ENCODE peak calls at places on chromosomes 4 and X, in seven cellular contexts. One of them, this sample, is unnamed. For H3K36me3, the result is how much of the 10 kb centered on the place peaks cover.

GRCh38 chr4:7103599-7104365 is 35.9 kb upstream of the GRPEL1 start:
- DNase-seq in OCI-LY7: no peak
- DNase-seq in MM.1S: no peak
- DNase-seq in transverse colon: peak
- DNase-seq in heart right ventricle: peak
- DNase-seq in heart left ventricle: peak
- DNase-seq in spleen: peak
- DNase-seq in this sample: no peak

GRCh38 chrX:125713633-125714032 is 394.0 kb downstream of the TEX13C start:
- DNase-seq in OCI-LY7: no peak
- DNase-seq in MM.1S: no peak
- DNase-seq in transverse colon: no peak
- DNase-seq in heart right ventricle: no peak
- DNase-seq in heart left ventricle: no peak
- DNase-seq in spleen: peak
- DNase-seq in this sample: no peak

GRCh38 chr4:16581117-16581516 is 317.3 kb downstream of the LDB2 start:
- DNase-seq in OCI-LY7: no peak
- DNase-seq in MM.1S: no peak
- DNase-seq in transverse colon: no peak
- DNase-seq in heart right ventricle: no peak
- DNase-seq in heart left ventricle: no peak
- DNase-seq in spleen: no peak
- DNase-seq in this sample: no peak

GRCh38 chrX:10629905-10630304 is 9.5 kb upstream of the MID1 start:
- DNase-seq in OCI-LY7: no peak
- DNase-seq in MM.1S: no peak
- DNase-seq in transverse colon: no peak
- DNase-seq in heart right ventricle: no peak
- DNase-seq in heart left ventricle: no peak
- DNase-seq in spleen: no peak
- DNase-seq in this sample: no peak

GRCh38 chr4:32102941-32103340 is 1382.8 kb downstream of the PCDH7 start:
- DNase-seq in OCI-LY7: no peak
- DNase-seq in MM.1S: no peak
- DNase-seq in transverse colon: no peak
- DNase-seq in heart right ventricle: no peak
- DNase-seq in heart left ventricle: no peak
- DNase-seq in spleen: no peak
- DNase-seq in this sample: no peak

GRCh38 chrX:132505116-132505515 is 16.3 kb upstream of the MBNL3 start:
- DNase-seq in OCI-LY7: no peak
- DNase-seq in MM.1S: no peak
- DNase-seq in transverse colon: peak
- DNase-seq in heart right ventricle: no peak
- DNase-seq in heart left ventricle: no peak
- DNase-seq in spleen: no peak
- DNase-seq in this sample: no peak

GRCh38 chr4:122053186-122053585 is 98.9 kb upstream of the BLTP1 start:
- DNase-seq in OCI-LY7: no peak
- DNase-seq in MM.1S: no peak
- DNase-seq in transverse colon: no peak
- DNase-seq in heart right ventricle: no peak
- DNase-seq in heart left ventricle: no peak
- DNase-seq in spleen: no peak
- DNase-seq in this sample: no peak

GRCh38 chr4:82352118-82352824 is 21.5 kb downstream of the HNRNPD start:
- DNase-seq in OCI-LY7: no peak
- DNase-seq in MM.1S: no peak
- DNase-seq in transverse colon: no peak
- DNase-seq in heart right ventricle: no peak
- DNase-seq in heart left ventricle: no peak
- DNase-seq in spleen: no peak
- DNase-seq in this sample: no peak

GRCh38 chrX:154486396-154487207 is at the start of gene UBL4A:
- DNase-seq in OCI-LY7: peak
- DNase-seq in MM.1S: peak
- DNase-seq in transverse colon: peak
- DNase-seq in heart right ventricle: peak
- DNase-seq in heart left ventricle: peak
- DNase-seq in spleen: peak
- DNase-seq in this sample: no peak

GRCh38 chr4:4394644-4395043 is 7.7 kb downstream of the NSG1 start:
- DNase-seq in OCI-LY7: no peak
- DNase-seq in MM.1S: no peak
- DNase-seq in transverse colon: no peak
- DNase-seq in heart right ventricle: no peak
- DNase-seq in heart left ventricle: no peak
- DNase-seq in spleen: no peak
- DNase-seq in this sample: no peak

GRCh38 chrX:19849433-19850190 is 37.8 kb downstream of the SH3KBP1 start:
- DNase-seq in OCI-LY7: peak
- DNase-seq in MM.1S: no peak
- DNase-seq in transverse colon: no peak
- DNase-seq in heart right ventricle: no peak
- DNase-seq in heart left ventricle: no peak
- DNase-seq in spleen: no peak
- DNase-seq in this sample: no peak

GRCh38 chr4:166335256-166335938 is 462.4 kb downstream of the TLL1 start:
- DNase-seq in OCI-LY7: no peak
- DNase-seq in MM.1S: peak
- DNase-seq in transverse colon: no peak
- DNase-seq in heart right ventricle: no peak
- DNase-seq in heart left ventricle: no peak
- DNase-seq in spleen: no peak
- DNase-seq in this sample: no peak

GRCh38 chrX:121238093-121238492 is 190.7 kb downstream of the GLUD2 start:
- DNase-seq in OCI-LY7: no peak
- DNase-seq in MM.1S: no peak
- DNase-seq in transverse colon: no peak
- DNase-seq in heart right ventricle: no peak
- DNase-seq in heart left ventricle: no peak
- DNase-seq in spleen: no peak
- DNase-seq in this sample: no peak

GRCh38 chr4:53902786-53903185 is 161.6 kb downstream of the CHIC2 start:
- DNase-seq in OCI-LY7: no peak
- DNase-seq in MM.1S: no peak
- DNase-seq in transverse colon: no peak
- DNase-seq in heart right ventricle: no peak
- DNase-seq in heart left ventricle: no peak
- DNase-seq in spleen: no peak
- DNase-seq in this sample: no peak

GRCh38 chrX:37809970-37810369 is 30.1 kb downstream of the CYBB start:
- DNase-seq in OCI-LY7: no peak
- DNase-seq in MM.1S: no peak
- DNase-seq in transverse colon: no peak
- DNase-seq in heart right ventricle: no peak
- DNase-seq in heart left ventricle: no peak
- DNase-seq in spleen: no peak
- DNase-seq in this sample: no peak

GRCh38 chr4:87132035-87132434 is 88.4 kb downstream of the KLHL8 start:
- DNase-seq in OCI-LY7: peak
- DNase-seq in MM.1S: no peak
- DNase-seq in transverse colon: no peak
- DNase-seq in heart right ventricle: no peak
- DNase-seq in heart left ventricle: no peak
- DNase-seq in spleen: no peak
- DNase-seq in this sample: no peak

GRCh38 chr4:87128006-87128705 is 92.3 kb downstream of the KLHL8 start:
- DNase-seq in OCI-LY7: no peak
- DNase-seq in MM.1S: no peak
- DNase-seq in transverse colon: no peak
- DNase-seq in heart right ventricle: no peak
- DNase-seq in heart left ventricle: no peak
- DNase-seq in spleen: no peak
- DNase-seq in this sample: no peak

GRCh38 chr4:87130482-87130881 is 89.9 kb downstream of the KLHL8 start:
- DNase-seq in OCI-LY7: no peak
- DNase-seq in MM.1S: no peak
- DNase-seq in transverse colon: no peak
- DNase-seq in heart right ventricle: no peak
- DNase-seq in heart left ventricle: no peak
- DNase-seq in spleen: no peak
- DNase-seq in this sample: no peak

GRCh38 chr4:87130985-87131753 is 89.2 kb downstream of the KLHL8 start:
- DNase-seq in OCI-LY7: no peak
- DNase-seq in MM.1S: no peak
- DNase-seq in transverse colon: no peak
- DNase-seq in heart right ventricle: no peak
- DNase-seq in heart left ventricle: no peak
- DNase-seq in spleen: no peak
- DNase-seq in this sample: no peak

DNA sequence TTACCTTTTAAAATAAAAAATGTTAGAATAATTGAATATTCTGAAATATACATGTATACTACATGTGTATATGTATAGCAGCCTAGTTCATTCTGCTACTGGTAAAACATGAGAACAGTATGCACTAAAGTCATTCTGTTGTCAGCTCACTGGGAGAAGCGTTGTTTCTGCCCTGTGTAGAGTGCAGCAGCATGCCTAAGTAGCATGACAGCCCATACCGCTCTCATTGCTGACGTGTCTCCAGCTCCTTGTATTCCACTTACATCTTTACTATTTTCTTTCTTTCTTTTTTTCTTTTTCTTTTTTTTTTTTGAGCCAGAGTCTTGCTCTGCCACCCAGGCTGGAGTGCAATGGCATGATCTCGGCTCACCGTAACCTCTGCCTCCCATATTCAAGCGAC is 90.7 kb downstream of the KLHL8 start:
- DNase-seq in OCI-LY7: no peak
- DNase-seq in MM.1S: no peak
- DNase-seq in transverse colon: no peak
- DNase-seq in heart right ventricle: no peak
- DNase-seq in heart left ventricle: no peak
- DNase-seq in spleen: no peak
- DNase-seq in this sample: no peak
- H3K36me3 ChIP-seq in OCI-LY7: half or more
- H3K36me3 ChIP-seq in MM.1S: under half
- H3K36me3 ChIP-seq in transverse colon: under half
- H3K36me3 ChIP-seq in heart right ventricle: under half
- H3K36me3 ChIP-seq in heart left ventricle: under half
- H3K36me3 ChIP-seq in spleen: half or more
- H3K36me3 ChIP-seq in this sample: half or more

DNA sequence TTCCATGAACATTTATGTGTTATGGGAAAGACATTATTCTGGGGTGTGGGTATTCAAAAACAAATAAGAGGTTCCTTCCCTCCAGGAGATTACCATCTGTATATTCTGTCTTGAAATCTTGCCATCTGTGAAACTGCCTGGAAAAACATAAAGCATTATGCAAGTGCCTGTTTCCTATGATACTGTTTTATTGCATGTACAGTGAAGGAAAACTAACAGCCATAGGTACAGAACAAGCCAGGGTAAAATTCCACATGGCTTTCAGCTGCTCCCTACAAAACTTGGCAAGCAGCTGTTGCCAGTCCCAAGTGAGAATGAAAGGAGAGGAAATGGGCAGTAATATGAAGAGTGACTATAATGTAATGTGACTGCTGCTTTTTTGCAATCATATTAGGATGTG is 136.0 kb downstream of the GUCY2F start:
- DNase-seq in OCI-LY7: no peak
- DNase-seq in MM.1S: no peak
- DNase-seq in transverse colon: no peak
- DNase-seq in heart right ventricle: no peak
- DNase-seq in heart left ventricle: no peak
- DNase-seq in spleen: no peak
- DNase-seq in this sample: no peak
- TF ChIP-seq CTCF in OCI-LY7: no peak
- TF ChIP-seq CTCF in MM.1S: no peak
- TF ChIP-seq CTCF in transverse colon: no peak
- TF ChIP-seq CTCF in heart right ventricle: no peak
- TF ChIP-seq CTCF in heart left ventricle: no peak
- TF ChIP-seq CTCF in spleen: no peak
- TF ChIP-seq CTCF in this sample: no peak

DNA sequence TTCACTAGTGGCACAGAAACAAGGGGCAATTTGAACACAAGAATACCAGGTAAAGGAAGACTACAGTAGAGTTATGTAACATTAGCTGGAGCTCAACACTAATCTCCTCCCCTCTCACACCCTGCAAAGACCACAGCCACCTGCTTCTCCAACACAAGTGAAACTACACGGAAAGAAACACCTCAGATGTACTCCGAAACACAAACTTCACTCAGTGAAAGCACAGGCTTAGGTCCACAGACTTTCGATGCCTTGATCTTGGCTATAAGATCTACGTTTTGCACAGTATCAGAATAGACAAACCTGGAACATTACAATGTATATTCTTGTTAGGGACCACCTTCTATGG is 7.6 kb downstream of the ACSL1 start:
- DNase-seq in OCI-LY7: peak
- DNase-seq in MM.1S: peak
- DNase-seq in transverse colon: no peak
- DNase-seq in heart right ventricle: no peak
- DNase-seq in heart left ventricle: no peak
- DNase-seq in spleen: no peak
- DNase-seq in this sample: no peak
- H3K36me3 ChIP-seq in OCI-LY7: under half
- H3K36me3 ChIP-seq in MM.1S: under half
- H3K36me3 ChIP-seq in transverse colon: under half
- H3K36me3 ChIP-seq in heart right ventricle: under half
- H3K36me3 ChIP-seq in heart left ventricle: under half
- H3K36me3 ChIP-seq in spleen: under half
- H3K36me3 ChIP-seq in this sample: under half

GRCh38 chr4:96713271-96713670 is 873.4 kb downstream of the PDHA2 start:
- DNase-seq in OCI-LY7: no peak
- DNase-seq in MM.1S: no peak
- DNase-seq in transverse colon: no peak
- DNase-seq in heart right ventricle: no peak
- DNase-seq in heart left ventricle: no peak
- DNase-seq in spleen: no peak
- DNase-seq in this sample: no peak
- TF ChIP-seq CTCF in OCI-LY7: no peak
- TF ChIP-seq CTCF in MM.1S: no peak
- TF ChIP-seq CTCF in transverse colon: no peak
- TF ChIP-seq CTCF in heart right ventricle: no peak
- TF ChIP-seq CTCF in heart left ventricle: no peak
- TF ChIP-seq CTCF in spleen: no peak
- TF ChIP-seq CTCF in this sample: no peak

GRCh38 chr4:17597517-17597916 is 16.9 kb upstream of the MED28 start:
- DNase-seq in OCI-LY7: no peak
- DNase-seq in MM.1S: no peak
- DNase-seq in transverse colon: no peak
- DNase-seq in heart right ventricle: no peak
- DNase-seq in heart left ventricle: no peak
- DNase-seq in spleen: no peak
- DNase-seq in this sample: no peak
- H3K36me3 ChIP-seq in OCI-LY7: half or more
- H3K36me3 ChIP-seq in MM.1S: under half
- H3K36me3 ChIP-seq in transverse colon: under half
- H3K36me3 ChIP-seq in heart right ventricle: under half
- H3K36me3 ChIP-seq in heart left ventricle: under half
- H3K36me3 ChIP-seq in spleen: half or more
- H3K36me3 ChIP-seq in this sample: under half

DNA sequence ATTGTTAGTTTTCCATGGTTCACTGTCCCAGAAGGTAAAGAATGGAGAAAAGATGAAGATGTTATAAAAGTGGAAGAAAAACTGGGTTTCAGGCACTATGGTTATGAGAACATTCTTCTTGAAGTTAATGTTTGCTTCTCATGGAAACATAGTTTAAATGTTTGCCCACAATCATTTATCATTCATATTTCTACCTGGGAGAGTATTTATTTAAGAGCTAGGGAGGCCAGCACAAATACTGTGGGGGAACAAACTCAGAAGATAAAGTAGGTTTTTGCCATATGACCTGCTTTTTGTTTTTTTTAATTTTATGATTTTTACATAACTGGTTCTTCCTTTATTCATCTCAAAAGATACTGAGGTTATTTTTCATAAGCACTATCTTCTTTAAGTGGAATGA is 96.8 kb downstream of the GC start:
- DNase-seq in OCI-LY7: no peak
- DNase-seq in MM.1S: no peak
- DNase-seq in transverse colon: no peak
- DNase-seq in heart right ventricle: no peak
- DNase-seq in heart left ventricle: no peak
- DNase-seq in spleen: no peak
- DNase-seq in this sample: no peak
- TF ChIP-seq CTCF in OCI-LY7: no peak
- TF ChIP-seq CTCF in MM.1S: no peak
- TF ChIP-seq CTCF in transverse colon: no peak
- TF ChIP-seq CTCF in heart right ventricle: no peak
- TF ChIP-seq CTCF in heart left ventricle: no peak
- TF ChIP-seq CTCF in spleen: no peak
- TF ChIP-seq CTCF in this sample: no peak

This sample was measured in vagina.